ENCODE peak calls at places on chromosomes 4 and X, in seven cellular contexts. I, C, F, U, R, S and K are unnamed samples.

GRCh38 chr4:74365761-74366160 is 816 bp downstream of the EREG start:
- DNase-seq in F (peak), U (no peak), I (peak), C (no peak), S (no peak), R (no peak), K (peak)

GRCh38 chr4:138111462-138112000 is 130.6 kb downstream of the SLC7A11 start:
- DNase-seq in R (no peak), C (no peak), U (no peak), S (peak), I (peak), F (no peak), K (no peak)

GRCh38 chr4:1207603-1208265 is 35.4 kb upstream of the SPON2 start:
- DNase-seq in R (peak), C (peak), U (no peak), I (peak), F (no peak), S (no peak), K (no peak)

GRCh38 chr4:174650711-174651355 is 128.5 kb upstream of the HPGD start:
- DNase-seq in U (no peak), C (no peak), S (no peak), I (no peak), R (no peak), F (no peak), K (no peak)

GRCh38 chrX:39398215-39398972 is 597.1 kb downstream of the MID1IP1 start:
- DNase-seq in F (no peak), I (no peak), R (peak), U (no peak), C (no peak), S (no peak), K (peak)

GRCh38 chr4:164204434-164204833 is 549.5 kb upstream of the SMIM31 start:
- DNase-seq in I (peak), C (no peak), U (no peak), F (no peak), R (no peak), S (peak), K (no peak)

GRCh38 chrX:153968754-153969124 is 2.9 kb downstream of the HCFC1 start:
- DNase-seq in C (no peak), R (no peak), S (no peak), U (peak), I (no peak), F (no peak), K (no peak)

GRCh38 chrX:68238568-68238967 is 194.7 kb downstream of the OPHN1 start:
- DNase-seq in C (no peak), U (no peak), R (no peak), F (no peak), I (no peak), S (no peak), K (no peak)

GRCh38 chr4:20687894-20688293 is 12.4 kb upstream of the PACRGL start:
- DNase-seq in I (peak), U (no peak), C (no peak), S (peak), F (no peak), R (no peak), K (no peak)

GRCh38 chr4:123102897-123103489 is 180.6 kb upstream of the NUDT6 start:
- DNase-seq in U (no peak), C (no peak), R (no peak), S (peak), F (peak), I (peak), K (peak)

GRCh38 chr4:141686929-141687328 is 50.5 kb downstream of the IL15 start:
- DNase-seq in R (no peak), I (no peak), C (no peak), U (no peak), F (peak), S (no peak), K (peak)